ENCODE peak calls at places on chromosome X, in nine cellular contexts. U is HEK293T, N is H9, W is choroid plexus epithelial cell, P is T-helper 1 cell, O is pancreas, V is fibroblast of the aortic adventitia, M is nephron progenitor cell, S is fibroblast of lung. R is an unnamed sample.

GRCh38 chrX:7446815-7447214 is 298.9 kb upstream of the PUDP start:
- DNase-seq in N (no peak), M (no peak), O (no peak), W (no peak), P (no peak), S (no peak), V (no peak), U (no peak), R (no peak)

GRCh38 chrX:39759526-39760224 is 338.1 kb downstream of the BCOR start:
- DNase-seq in N (no peak), O (peak), S (peak), V (peak), U (no peak), W (peak), M (peak), P (no peak), R (no peak)

GRCh38 chrX:154412468-154412867 is 1.1 kb downstream of the TAFAZZIN start:
- DNase-seq in W (no peak), O (no peak), N (no peak), M (no peak), V (no peak), S (no peak), U (no peak), P (no peak), R (no peak)

GRCh38 chrX:119488749-119489148 is 20.5 kb downstream of the SLC25A5 start:
- DNase-seq in V (peak), W (peak), O (peak), M (peak), S (peak), P (peak), U (peak), N (no peak), R (no peak)

GRCh38 chrX:108299101-108299591 is 139.1 kb downstream of the COL4A6 start:
- DNase-seq in M (peak), V (peak), S (peak), W (peak), O (no peak), P (no peak), U (no peak), N (no peak), R (no peak)

GRCh38 chrX:10033360-10034007 is 66.3 kb downstream of the CLDN34 start:
- DNase-seq in O (no peak), U (no peak), W (no peak), M (no peak), P (no peak), S (no peak), N (no peak), V (no peak), R (no peak)

GRCh38 chrX:12950851-12951589 is 23.9 kb upstream of the TMSB4X start:
- DNase-seq in V (no peak), M (peak), W (peak), U (peak), S (no peak), P (peak), N (peak), O (no peak), R (no peak)

GRCh38 chrX:23381688-23382087 is 47.0 kb downstream of the PTCHD1 start:
- DNase-seq in W (no peak), S (no peak), U (no peak), O (no peak), P (no peak), V (no peak), N (no peak), M (no peak), R (no peak)

GRCh38 chrX:125436855-125437254 is 117.2 kb downstream of the TEX13C start:
- DNase-seq in V (no peak), N (no peak), U (peak), M (peak), S (no peak), P (no peak), W (peak), O (no peak), R (no peak)

GRCh38 chrX:36908801-36909403 is 99.3 kb upstream of the FAM47C start:
- DNase-seq in V (peak), W (peak), P (no peak), O (no peak), N (no peak), S (peak), M (no peak), U (peak), R (no peak)

GRCh38 chrX:95290455-95290854 is 1394.2 kb upstream of the DIAPH2 start:
- DNase-seq in P (no peak), W (no peak), S (no peak), N (no peak), U (no peak), M (no peak), V (no peak), O (no peak), R (no peak)

GRCh38 chrX:139120760-139121159 is 409.2 kb upstream of the FGF13 start:
- DNase-seq in M (no peak), O (no peak), S (peak), P (no peak), N (no peak), U (no peak), V (no peak), W (no peak), R (no peak)

GRCh38 chrX:122475306-122475705 is 708.8 kb upstream of the GRIA3 start:
- DNase-seq in O (no peak), P (no peak), U (no peak), S (peak), M (no peak), W (peak), N (no peak), V (no peak), R (no peak)

GRCh38 chrX:134186362-134187121 is 50.4 kb upstream of the CCDC160 start:
- DNase-seq in U (peak), O (no peak), M (no peak), V (no peak), W (no peak), P (peak), N (no peak), S (no peak), R (no peak)

GRCh38 chrX:128714425-128714824 is 662.2 kb upstream of the ACTRT1 start:
- DNase-seq in W (no peak), S (no peak), V (no peak), O (no peak), U (no peak), N (no peak), P (no peak), M (no peak), R (no peak)

GRCh38 chrX:21490341-21490740 is 116.1 kb downstream of the CNKSR2 start:
- DNase-seq in S (peak), P (no peak), N (no peak), V (no peak), M (no peak), U (no peak), W (no peak), O (no peak), R (no peak)

GRCh38 chrX:53594354-53594753 is 92.2 kb downstream of the HUWE1 start:
- DNase-seq in N (no peak), V (no peak), M (no peak), O (no peak), W (peak), S (peak), U (no peak), P (no peak), R (no peak)

GRCh38 chrX:133722756-133723155 is 262.6 kb downstream of the GPC3 start:
- DNase-seq in W (no peak), V (no peak), S (no peak), N (no peak), U (no peak), P (no peak), M (no peak), O (no peak), R (no peak)

GRCh38 chrX:8284131-8284530 is 113.1 kb upstream of the VCX2 start:
- DNase-seq in S (no peak), W (no peak), V (no peak), M (no peak), U (no peak), P (no peak), N (no peak), O (no peak), R (no peak)

GRCh38 chrX:153818571-153819397 is 11.6 kb downstream of the PDZD4 start:
- DNase-seq in W (no peak), N (no peak), S (no peak), V (no peak), M (peak), P (peak), U (peak), O (peak), R (no peak)

GRCh38 chrX:119389214-119389613 is 9.9 kb upstream of the SLC25A43 start:
- DNase-seq in P (no peak), U (no peak), S (no peak), V (no peak), W (no peak), N (no peak), O (no peak), M (no peak), R (no peak)

GRCh38 chrX:101219116-101219839 is at the start of gene DRP2:
- DNase-seq in N (no peak), V (peak), S (peak), P (no peak), U (no peak), M (no peak), W (no peak), O (no peak), R (no peak)

GRCh38 chrX:41475611-41476241 is 28.6 kb downstream of the NYX start:
- DNase-seq in P (no peak), O (no peak), V (no peak), W (peak), U (no peak), M (no peak), S (no peak), N (peak), R (no peak)

GRCh38 chrX:47247206-47247998 is 14.6 kb downstream of the USP11 start:
- DNase-seq in W (peak), N (no peak), P (no peak), O (no peak), V (no peak), M (no peak), S (peak), U (no peak), R (no peak)